ENCODE peak calls at places on chromosome 18, in nine cellular contexts. A is NCI-H345; U is pons; E is AG04450; P is heart left ventricle; B is activated CD4-positive, alpha-beta T cell treated with anti-CD3 and anti-CD28 coated beads, Interleukin-2, amount 10 ng/mL, durations not matched to agents 7 days and 5 days; C is dorsolateral prefrontal cortex; X is stimulated activated naive CD8-positive, alpha-beta T cell treated with anti-CD3 and anti-CD28 coated beads, Interleukin-15, amount 100 ng/mL, for 72 hours; N is endothelial cell. W is an unnamed sample.

GRCh38 chr18:12281861-12282260 is 26.2 kb upstream of the TUBB6 start:
- DNase-seq in C (no peak), N (no peak), E (no peak), B (no peak), P (no peak), A (no peak), U (no peak), X (no peak), W (no peak)

GRCh38 chr18:3453540-3454364 is 3.8 kb downstream of the TGIF1 start:
- DNase-seq in E (peak; percentile 92), B (peak; percentile 40), A (peak; percentile 7), C (no peak), X (peak; percentile 21), U (peak; percentile 62), N (peak; percentile 27), P (peak; percentile 52), W (no peak)

GRCh38 chr18:45161850-45162249 is 453.4 kb upstream of the SLC14A2 start:
- DNase-seq in N (no peak), C (no peak), U (no peak), B (no peak), E (no peak), P (no peak), X (no peak), A (no peak), W (no peak)

GRCh38 chr18:80246656-80247402 is 485 bp downstream of the PARD6G start:
- DNase-seq in N (peak; percentile 46), A (peak; percentile 45), E (no peak), C (no peak), P (no peak), U (no peak), B (no peak), X (peak; percentile 25), W (no peak)

GRCh38 chr18:7577706-7578105 is 10.6 kb downstream of the PTPRM start:
- DNase-seq in B (no peak), U (no peak), X (no peak), E (no peak), A (no peak), P (no peak), C (no peak), N (no peak), W (no peak)

GRCh38 chr18:32469691-32470131 is 971 bp downstream of the GAREM1 start:
- DNase-seq in X (no peak), N (no peak), A (no peak), U (peak; percentile 59), E (no peak), B (no peak), P (no peak), C (no peak), W (no peak)

GRCh38 chr18:6960656-6961055 is 156.9 kb downstream of the LAMA1 start:
- DNase-seq in A (no peak), U (no peak), X (no peak), C (no peak), B (no peak), N (no peak), E (no peak), P (no peak), W (no peak)

GRCh38 chr18:58894937-58895336 is 30.3 kb downstream of the ZNF532 start:
- DNase-seq in A (no peak), B (no peak), C (no peak), U (peak; percentile 66), X (no peak), P (no peak), N (no peak), E (no peak), W (no peak)

GRCh38 chr18:69628774-69629359 is 228.2 kb downstream of the DOK6 start:
- DNase-seq in C (no peak), X (no peak), A (no peak), E (no peak), N (no peak), U (no peak), B (no peak), P (peak; percentile 9), W (peak; percentile 80)

GRCh38 chr18:35982404-35983114 is 10.1 kb downstream of the RMP24 start:
- DNase-seq in A (no peak), E (peak; percentile 65), X (no peak), C (no peak), N (no peak), U (no peak), P (no peak), B (no peak), W (no peak)

GRCh38 chr18:61580061-61580460 is 246.8 kb downstream of the CDH20 start:
- DNase-seq in X (no peak), A (no peak), P (no peak), U (no peak), B (no peak), E (no peak), C (no peak), N (no peak), W (no peak)

GRCh38 chr18:37612519-37612918 is 46.9 kb upstream of the CELF4 start:
- DNase-seq in B (no peak), E (no peak), C (no peak), U (no peak), A (no peak), X (no peak), P (no peak), N (no peak), W (no peak)